ENCODE peak calls at places on chromosomes 1 and 21, in seven cellular contexts. X, K, F, W, G, N and P are unnamed samples.

GRCh38 chr1:10132852-10133251 is 77.5 kb upstream of the KIF1B start:
- DNase-seq in F (no peak), X (no peak), K (no peak), N (no peak), W (no peak), G (no peak), P (peak)

GRCh38 chr21:36710729-36711048 is 11.8 kb downstream of the SIM2 start:
- DNase-seq in W (peak), G (peak), N (no peak), F (no peak), X (no peak), K (no peak), P (no peak)

GRCh38 chr1:89667691-89668090 is 34.8 kb downstream of the LRRC8C start:
- DNase-seq in X (no peak), N (no peak), K (no peak), F (no peak), G (no peak), W (no peak), P (no peak)

GRCh38 chr1:90413519-90413918 is 303.6 kb downstream of the BARHL2 start:
- DNase-seq in G (no peak), F (no peak), X (no peak), K (no peak), N (no peak), W (no peak), P (no peak)

GRCh38 chr21:16455978-16456377 is 726.2 kb downstream of the USP25 start:
- DNase-seq in W (no peak), K (no peak), G (no peak), N (no peak), X (no peak), F (no peak), P (no peak)

GRCh38 chr1:5637171-5637570 is 355.1 kb downstream of the NPHP4 start:
- DNase-seq in K (peak), W (no peak), G (no peak), X (no peak), F (peak), N (no peak), P (peak)

GRCh38 chr1:19058476-19058797 is 102.0 kb upstream of the IFFO2 start:
- DNase-seq in K (no peak), N (no peak), F (no peak), X (no peak), G (no peak), W (no peak), P (no peak)

GRCh38 chr1:58754683-58755467 is 29.0 kb downstream of the JUN start:
- DNase-seq in W (no peak), G (peak), N (peak), K (no peak), X (no peak), F (no peak), P (no peak)

GRCh38 chr1:185693654-185694053 is 40.5 kb upstream of the HMCN1 start:
- DNase-seq in X (no peak), W (no peak), N (no peak), K (no peak), G (no peak), F (no peak), P (no peak)

GRCh38 chr1:167454929-167455785 is 63.2 kb downstream of the CD247 start:
- DNase-seq in X (peak), N (peak), K (peak), G (peak), W (peak), F (peak), P (no peak)

GRCh38 chr21:41965045-41965444 is 11.2 kb upstream of the C2CD2 start:
- DNase-seq in G (no peak), X (peak), W (no peak), N (no peak), F (peak), K (no peak), P (no peak)

GRCh38 chr1:12047120-12047876 is 15.8 kb upstream of the TNFRSF8 start:
- DNase-seq in X (no peak), F (no peak), G (no peak), K (no peak), W (no peak), N (no peak), P (no peak)

GRCh38 chr21:41410767-41411448 is 15.1 kb upstream of the MX1 start:
- DNase-seq in N (no peak), F (no peak), W (no peak), X (no peak), G (peak), K (no peak), P (peak)

DNA sequence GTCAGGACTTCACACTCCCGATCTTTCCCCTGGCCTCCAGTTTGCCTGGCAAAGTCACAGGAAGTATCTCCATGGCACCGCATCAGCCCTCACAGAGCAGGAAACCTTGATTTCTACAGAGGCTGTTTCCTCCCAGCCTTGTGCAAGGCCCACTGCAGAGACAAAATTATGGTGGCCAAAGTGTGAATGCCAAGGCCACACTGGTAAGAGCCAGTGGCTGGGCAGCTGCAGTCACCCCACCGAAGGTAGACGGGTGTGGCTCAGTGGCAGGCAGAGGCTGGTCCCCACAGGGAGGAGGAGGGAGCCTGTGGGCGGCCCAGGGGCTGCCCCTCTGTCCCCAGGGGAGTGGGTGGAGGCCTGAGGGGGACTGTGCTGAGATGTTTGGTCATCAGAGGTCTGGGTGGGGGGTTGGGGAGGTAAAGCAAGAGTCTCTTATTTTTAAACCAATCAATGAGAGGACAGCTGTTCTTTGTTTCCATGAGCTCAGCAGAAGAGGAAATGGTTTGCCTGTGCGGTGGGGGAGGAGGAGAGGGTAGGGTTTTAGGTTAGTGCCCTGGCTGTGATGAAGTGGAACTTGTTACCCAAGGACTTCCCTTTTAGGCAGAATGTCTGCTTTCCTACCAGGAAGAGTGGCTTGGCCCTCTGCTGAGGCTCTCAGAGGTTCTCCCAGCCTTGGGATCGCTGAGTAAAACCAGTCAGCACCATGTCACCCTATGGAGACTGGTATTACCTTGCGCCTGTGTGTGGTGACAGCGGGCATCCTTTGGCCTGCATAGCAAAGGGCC is 18.0 kb upstream of the BTG2 start:
- DNase-seq in X (peak), N (peak), W (peak), F (no peak), K (no peak), G (peak), P (peak)
- TF ChIP-seq POLR2A in X (no peak), N (no peak), W (no peak), F (peak), K (no peak), G (no peak), P (no peak)

GRCh38 chr1:64019818-64020217 is 183.6 kb upstream of the UBE2U start:
- DNase-seq in W (peak), N (no peak), G (no peak), X (peak), F (no peak), K (no peak), P (no peak)
- H3K4me3 ChIP-seq in W (peak), N (no peak), G (peak), X (peak), F (no peak), K (no peak), P (no peak)

DNA sequence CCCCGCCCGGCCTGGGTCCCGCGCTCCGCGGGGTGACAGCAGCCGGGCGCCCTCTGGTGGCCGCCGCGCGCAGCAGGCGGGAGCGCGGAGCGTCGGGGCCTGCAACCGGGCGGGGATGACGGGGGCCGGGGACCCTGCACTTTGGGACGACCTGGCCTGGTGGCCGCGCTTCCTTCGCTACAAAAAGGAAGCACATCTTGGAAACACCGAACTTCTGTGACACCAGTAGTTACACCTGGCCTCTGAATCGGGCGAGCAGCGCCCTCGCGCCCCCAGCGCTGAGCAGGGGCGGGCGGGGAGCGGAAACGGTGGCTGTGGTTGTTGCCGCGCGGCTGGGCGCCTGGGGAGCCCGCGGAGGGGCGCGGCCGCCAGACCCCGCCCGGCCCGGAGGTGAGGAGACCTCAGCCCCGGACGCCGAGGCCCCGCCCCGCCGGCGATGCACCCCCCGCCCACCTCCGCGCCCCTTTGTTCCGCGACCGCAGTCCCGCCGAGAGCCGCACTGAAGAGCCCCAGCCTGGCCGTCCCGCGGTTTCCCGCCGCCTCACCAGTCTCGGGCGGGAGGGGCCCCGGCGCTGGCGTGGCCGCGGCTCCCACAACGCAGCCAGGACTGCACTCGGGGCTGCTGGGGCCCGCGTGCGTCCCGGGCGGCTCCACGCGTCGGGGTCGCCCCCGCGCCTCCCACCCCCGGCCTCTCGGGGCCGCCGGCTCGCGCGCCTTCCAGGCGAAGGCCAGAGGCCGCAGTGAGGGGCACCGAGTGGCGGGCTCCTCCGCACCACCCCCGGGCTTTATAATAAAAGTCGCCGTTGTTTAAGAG is 59.3 kb downstream of the H3-3A start:
- DNase-seq in G (peak), W (no peak), K (peak), N (peak), X (peak), F (peak), P (no peak)
- TF ChIP-seq POLR2A in G (no peak), W (no peak), K (peak), N (peak), X (no peak), F (no peak), P (no peak)

GRCh38 chr1:182604835-182605164 is 611 bp upstream of the RGS16 start:
- DNase-seq in X (no peak), W (no peak), K (no peak), F (no peak), G (no peak), N (no peak), P (no peak)
- H3K4me3 ChIP-seq in X (peak), W (peak), K (peak), F (peak), G (peak), N (no peak), P (no peak)

GRCh38 chr1:206070627-206071304 is 17.8 kb downstream of the RHEX start:
- DNase-seq in G (no peak), X (peak), N (no peak), F (no peak), K (no peak), W (no peak), P (no peak)

GRCh38 chr1:206068314-206068713 is 15.3 kb downstream of the RHEX start:
- DNase-seq in N (no peak), G (no peak), X (no peak), F (no peak), W (no peak), K (no peak), P (no peak)

GRCh38 chr1:206066479-206067171 is 13.7 kb downstream of the RHEX start:
- DNase-seq in K (no peak), G (no peak), W (no peak), F (no peak), N (no peak), X (no peak), P (no peak)

GRCh38 chr1:206065547-206066143 is 12.7 kb downstream of the RHEX start:
- DNase-seq in N (no peak), X (no peak), K (no peak), F (no peak), W (no peak), G (no peak), P (no peak)

GRCh38 chr1:206067486-206068302 is 14.7 kb downstream of the RHEX start:
- DNase-seq in K (no peak), N (no peak), W (no peak), F (no peak), X (no peak), G (no peak), P (no peak)
- TF ChIP-seq POLR2A in K (no peak), N (no peak), W (no peak), F (no peak), X (no peak), G (no peak), P (no peak)

DNA sequence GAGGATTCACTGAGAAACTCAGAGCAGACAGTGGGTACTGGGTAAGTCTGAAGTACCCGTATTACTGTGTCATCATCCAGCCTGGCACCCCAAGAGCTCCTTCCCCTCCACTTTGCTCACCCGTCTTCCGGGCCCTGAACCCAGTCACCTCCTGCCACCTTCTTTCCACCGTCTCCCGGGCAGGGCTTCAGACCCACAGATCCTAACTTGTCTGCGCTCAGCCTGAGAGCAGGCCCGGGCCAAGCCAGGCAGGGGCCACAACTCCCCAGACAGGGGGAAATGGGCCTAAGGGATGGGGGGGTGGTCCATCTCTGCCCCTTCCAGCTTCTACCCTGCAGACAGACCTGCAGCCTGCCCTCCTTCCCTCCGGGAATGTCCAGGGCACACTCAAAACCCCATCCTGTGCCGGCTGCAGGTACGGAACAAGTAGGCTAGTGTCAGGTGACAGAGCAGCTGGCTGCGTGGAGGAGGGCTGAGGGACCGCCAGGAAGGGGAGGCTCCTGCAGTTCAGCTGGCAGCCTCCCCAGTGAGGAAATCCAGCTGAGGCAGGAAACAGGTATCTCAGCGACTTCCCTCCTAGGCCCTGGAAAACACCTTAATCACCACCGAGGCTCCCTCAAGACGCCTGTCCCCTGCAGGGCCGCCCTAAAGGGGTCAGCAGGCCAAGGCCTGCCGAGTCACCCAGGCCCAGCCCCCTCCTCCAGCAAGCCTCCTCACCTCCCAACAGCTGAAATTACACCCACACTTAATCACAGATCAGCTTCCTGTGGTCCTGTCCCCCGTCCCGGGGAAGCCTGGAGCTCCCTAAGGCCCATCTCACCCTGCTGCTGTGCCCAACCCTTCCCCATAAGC is 3.5 kb downstream of the HSPG2 start:
- DNase-seq in N (peak), W (peak), X (peak), K (no peak), F (peak), G (peak), P (peak)
- H3K4me3 ChIP-seq in N (no peak), W (peak), X (peak), K (peak), F (peak), G (peak), P (no peak)

DNA sequence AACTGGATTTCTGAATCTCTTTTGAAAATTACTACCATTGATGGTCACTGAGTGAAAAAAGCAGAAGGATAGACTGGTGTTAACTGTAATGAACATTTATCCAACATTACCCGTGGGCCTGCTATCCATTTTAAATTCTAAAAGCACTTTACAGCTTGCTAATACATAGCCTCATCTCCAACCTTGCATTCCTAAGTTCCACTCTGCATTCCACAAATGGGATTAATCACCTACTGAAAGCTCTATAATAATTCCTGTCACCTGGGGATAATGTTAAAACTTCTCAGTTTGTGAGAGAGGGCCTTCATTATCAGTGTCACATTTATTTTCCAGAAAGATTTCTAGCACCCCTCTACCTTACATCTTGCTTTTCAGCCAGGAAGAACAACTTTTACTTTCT is 38.2 kb downstream of the PTPRC start:
- DNase-seq in X (no peak), F (no peak), G (no peak), N (no peak), W (no peak), K (no peak), P (no peak)
- TF ChIP-seq POLR2A in X (no peak), F (no peak), G (no peak), N (no peak), W (no peak), K (no peak), P (no peak)

GRCh38 chr1:228101994-228102790 is 933 bp downstream of the C1orf35 start:
- DNase-seq in K (peak), N (peak), G (no peak), F (no peak), X (no peak), W (peak), P (peak)

GRCh38 chr1:228099331-228099732 is 3.8 kb downstream of the C1orf35 start:
- DNase-seq in W (peak), G (no peak), N (no peak), X (no peak), K (no peak), F (no peak), P (peak)

GRCh38 chr1:228102791-228103620 is at the start of gene C1orf35:
- DNase-seq in G (peak), N (peak), F (peak), X (peak), W (peak), K (peak), P (peak)

GRCh38 chr1:228100822-228101613 is 2.1 kb downstream of the C1orf35 start:
- DNase-seq in F (no peak), W (peak), X (no peak), G (peak), N (no peak), K (no peak), P (peak)

DNA sequence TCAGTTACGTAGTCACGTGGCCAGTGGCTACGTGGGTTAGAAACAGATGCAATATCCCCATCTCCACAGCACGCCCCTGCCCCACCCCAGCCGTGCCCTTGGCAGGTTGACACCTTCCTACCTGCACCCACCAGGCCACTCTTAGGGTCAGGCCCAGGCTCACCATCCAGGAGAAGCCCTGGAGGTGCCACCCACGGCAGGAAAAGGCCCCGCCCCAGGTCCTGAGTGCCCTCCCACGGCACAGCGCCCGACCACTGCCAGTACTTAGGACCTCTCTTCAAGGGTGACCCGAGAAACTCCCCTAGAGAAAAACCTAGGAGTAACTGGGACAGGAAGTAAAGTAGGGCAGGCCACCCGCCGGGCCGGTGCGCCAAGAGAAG is 1.5 kb downstream of the C1orf35 start:
- DNase-seq in W (peak), X (no peak), G (no peak), F (no peak), N (peak), K (no peak), P (peak)
- H3K4me3 ChIP-seq in W (peak), X (peak), G (peak), F (peak), N (peak), K (peak), P (no peak)

DNA sequence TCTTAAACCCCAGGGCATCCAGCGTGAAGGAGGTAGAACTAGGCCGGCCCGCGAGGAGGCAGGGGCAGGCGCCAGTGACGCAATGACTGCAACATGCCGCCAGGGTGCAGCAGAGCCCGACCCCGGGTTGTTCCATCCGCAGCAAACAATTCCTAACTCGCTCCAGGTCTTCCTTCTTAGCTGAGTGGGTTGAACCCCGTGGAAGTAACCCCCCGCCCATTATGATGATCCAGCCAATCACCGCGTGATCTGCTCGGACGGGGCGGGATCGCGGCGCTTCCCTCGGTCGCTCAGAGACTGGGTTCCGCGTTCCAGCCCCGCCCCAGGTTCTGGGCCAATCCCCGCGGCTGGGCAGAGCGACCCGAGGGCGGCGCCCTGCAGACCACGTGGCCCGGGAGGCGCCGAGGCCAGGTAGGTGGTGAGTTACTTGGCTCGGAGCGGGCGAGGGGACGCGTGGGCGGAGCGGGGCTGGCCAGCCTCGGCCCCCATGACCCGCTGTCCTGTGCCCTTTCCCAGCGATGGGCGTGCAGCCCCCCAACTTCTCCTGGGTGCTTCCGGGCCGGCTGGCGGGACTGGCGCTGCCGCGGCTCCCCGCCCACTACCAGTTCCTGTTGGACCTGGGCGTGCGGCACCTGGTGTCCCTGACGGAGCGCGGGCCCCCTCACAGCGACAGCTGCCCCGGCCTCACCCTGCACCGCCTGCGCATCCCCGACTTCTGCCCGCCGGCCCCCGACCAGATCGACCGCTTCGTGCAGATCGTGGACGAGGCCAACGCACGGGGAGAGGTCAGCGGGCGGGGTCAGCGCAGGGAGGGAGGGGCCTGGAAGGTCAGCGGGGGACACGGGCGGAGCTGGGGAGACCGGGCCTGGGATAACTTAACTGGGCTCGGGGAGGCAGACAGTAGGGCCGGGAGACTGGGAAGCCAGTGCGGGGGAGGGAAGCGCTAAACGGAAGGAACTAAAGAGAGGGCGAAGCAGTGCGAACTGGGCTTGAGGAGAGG is at the start of gene DUSP23:
- DNase-seq in X (peak), G (peak), W (peak), N (peak), F (peak), K (peak), P (peak)
- TF ChIP-seq POLR2A in X (peak), G (peak), W (peak), N (peak), F (peak), K (peak), P (no peak)